ENCODE peak calls at places on chromosome 22, in four cellular contexts. D is foreskin fibroblast, Y is astrocyte of the spinal cord, Q is fibroblast of mammary gland. V is an unnamed sample.

GRCh38 chr22:26481694-26482093 is 1.9 kb downstream of the HPS4 start:
- DNase-seq in Y (no peak), Q (no peak), D (no peak), V (no peak)

GRCh38 chr22:32044913-32045312 is 1.9 kb downstream of the SLC5A1 start:
- DNase-seq in Q (peak), D (no peak), Y (no peak), V (peak)

GRCh38 chr22:33000342-33001280 is 57.6 kb downstream of the SYN3 start:
- DNase-seq in Y (peak), D (no peak), Q (peak), V (peak)

GRCh38 chr22:23128269-23129108 is 13.3 kb downstream of the RSPH14 start:
- DNase-seq in D (peak), Y (peak), Q (peak), V (peak)

GRCh38 chr22:41770715-41771452 is 29.6 kb upstream of the CCDC134 start:
- DNase-seq in Y (no peak), D (no peak), Q (no peak), V (no peak)

GRCh38 chr22:42033263-42034181 is 34.9 kb downstream of the WBP2NL start:
- DNase-seq in Q (no peak), D (no peak), Y (no peak), V (no peak)

GRCh38 chr22:31611065-31611760 is 50.8 kb downstream of the PISD start:
- DNase-seq in Q (no peak), Y (no peak), D (no peak), V (no peak)

GRCh38 chr22:29225422-29226090 is 19.9 kb downstream of the EMID1 start:
- DNase-seq in D (peak), Y (no peak), Q (peak), V (peak)

GRCh38 chr22:17057959-17058814 is 26.6 kb upstream of the IL17RA start:
- DNase-seq in Q (peak), D (peak), Y (peak), V (peak)

GRCh38 chr22:41951898-41952474 is at the start of gene SMIM45:
- DNase-seq in Y (no peak), D (no peak), Q (no peak), V (no peak)

GRCh38 chr22:26452236-26453016 is 23.4 kb downstream of the ASPHD2 start:
- DNase-seq in Y (no peak), D (no peak), Q (no peak), V (no peak)

GRCh38 chr22:25453557-25453956 is 110.9 kb upstream of the GRK3 start:
- DNase-seq in D (no peak), Y (no peak), Q (no peak), V (no peak)

GRCh38 chr22:22410121-22410520 is 98.4 kb downstream of the ZNF280B start:
- DNase-seq in Y (no peak), Q (peak), D (no peak), V (peak)

DNA sequence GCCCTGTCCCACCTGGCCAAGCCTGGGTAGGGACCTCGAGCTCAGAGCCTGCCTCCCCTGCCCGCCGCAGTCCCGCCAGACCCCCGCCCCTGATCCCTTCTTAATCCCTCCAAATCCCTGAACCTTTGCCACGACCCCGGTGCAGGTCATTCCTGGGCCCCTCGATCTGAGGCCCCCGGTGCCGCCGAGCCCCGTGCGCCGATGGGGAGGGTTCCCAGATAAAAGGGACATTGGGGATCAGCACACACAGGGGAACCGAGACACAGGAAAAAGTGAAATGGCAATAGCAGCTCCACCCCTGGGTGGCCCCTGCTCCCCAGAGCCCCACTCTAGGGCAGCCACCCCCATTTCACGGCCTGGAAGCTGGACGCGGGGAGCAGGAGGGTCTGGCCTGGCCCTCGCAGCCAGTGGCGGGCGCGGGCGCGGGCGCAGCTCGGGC is 1.3 kb upstream of the WNT7B start:
- DNase-seq in D (no peak), Q (no peak), Y (no peak), V (no peak)
- H3K4me3 ChIP-seq in D (no peak), Q (no peak), Y (no peak), V (no peak)

DNA sequence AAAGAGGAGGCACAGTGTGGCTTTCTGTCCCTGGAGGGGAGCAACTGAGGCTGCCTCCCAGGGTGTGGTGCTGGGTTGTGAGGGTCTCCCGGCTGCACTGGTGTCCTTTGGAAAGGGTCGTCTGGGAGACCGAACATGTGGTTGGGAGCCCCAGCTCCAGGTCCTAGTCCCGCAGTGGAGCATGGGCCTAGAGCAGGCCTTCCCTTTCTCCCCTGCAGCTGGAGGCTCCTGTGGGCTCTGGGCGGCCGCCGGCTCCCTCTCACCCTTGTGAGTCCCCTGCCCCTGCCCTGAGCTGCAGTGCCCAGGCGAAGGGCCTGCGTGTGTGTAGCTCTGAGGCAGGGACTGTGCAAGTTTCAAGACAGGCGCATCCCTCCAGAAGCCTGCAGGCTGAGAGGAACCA is 1492.7 kb downstream of the BRD1 start:
- DNase-seq in D (no peak), Q (no peak), Y (no peak), V (no peak)
- TF ChIP-seq CTCF in D (no peak), Q (no peak), Y (no peak), V (no peak)

GRCh38 chr22:20298110-20298802 is 21.6 kb downstream of the DGCR6L start:
- DNase-seq in D (no peak), Y (no peak), Q (no peak), V (no peak)
- H3K4me3 ChIP-seq in D (no peak), Y (no peak), Q (no peak), V (no peak)

GRCh38 chr22:39314251-39314971 is 5.0 kb downstream of the RPL3 start:
- DNase-seq in Q (no peak), Y (no peak), D (no peak), V (no peak)
- TF ChIP-seq CTCF in Q (no peak), Y (peak), D (no peak), V (peak)

GRCh38 chr22:36332623-36333331 is 55.0 kb downstream of the MYH9 start:
- DNase-seq in Q (peak), D (peak), Y (peak), V (peak)

GRCh38 chr22:36330655-36331305 is 57.0 kb downstream of the MYH9 start:
- DNase-seq in Y (peak), Q (peak), D (no peak), V (peak)

GRCh38 chr22:36330127-36330526 is 57.6 kb downstream of the MYH9 start:
- DNase-seq in Y (no peak), D (no peak), Q (no peak), V (no peak)

GRCh38 chr22:36331912-36332622 is 55.7 kb downstream of the MYH9 start:
- DNase-seq in Y (peak), Q (peak), D (peak), V (peak)

GRCh38 chr22:36331306-36331911 is 56.4 kb downstream of the MYH9 start:
- DNase-seq in D (peak), Y (peak), Q (peak), V (peak)
- H3K4me3 ChIP-seq in D (no peak), Y (no peak), Q (no peak), V (no peak)

GRCh38 chr22:50577697-50577986 is 585 bp downstream of the CPT1B start:
- DNase-seq in D (no peak), Q (no peak), Y (no peak), V (no peak)

GRCh38 chr22:50576806-50577696 is 1.2 kb downstream of the CPT1B start:
- DNase-seq in Y (no peak), D (no peak), Q (no peak), V (no peak)

GRCh38 chr22:50575426-50575941 is 2.7 kb downstream of the CPT1B start:
- DNase-seq in Q (no peak), Y (no peak), D (no peak), V (no peak)

GRCh38 chr22:50574383-50574755 is 3.9 kb downstream of the CPT1B start:
- DNase-seq in Q (no peak), Y (no peak), D (no peak), V (no peak)

GRCh38 chr22:50576070-50576469 is 2.2 kb downstream of the CPT1B start:
- DNase-seq in D (no peak), Q (peak), Y (peak), V (peak)
- TF ChIP-seq CTCF in D (peak), Q (peak), Y (peak), V (peak)

GRCh38 chr22:37562049-37562784 is 1.9 kb downstream of the CDC42EP1 start:
- DNase-seq in D (no peak), Y (no peak), Q (no peak), V (no peak)
- H3K4me3 ChIP-seq in D (peak), Y (peak), Q (peak), V (peak)

DNA sequence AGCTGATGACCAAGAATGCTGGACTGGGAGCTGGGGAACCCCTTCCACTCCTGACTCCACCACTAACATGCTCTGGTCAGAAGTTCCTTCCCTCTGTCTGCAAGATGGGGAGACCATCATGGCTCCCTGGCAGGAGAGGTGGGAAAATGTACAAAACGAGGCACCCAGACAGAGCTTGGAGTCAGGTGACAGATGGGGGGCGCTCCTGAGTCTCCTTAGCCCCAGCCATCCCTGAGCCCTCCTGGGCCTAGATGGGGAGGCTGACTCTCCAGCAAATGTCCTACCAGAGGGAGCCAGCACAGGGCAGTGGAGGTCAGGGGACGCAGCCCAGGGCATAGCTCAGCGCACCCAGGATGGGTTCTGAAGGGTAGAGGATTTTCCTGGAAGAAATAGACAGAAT is 20.0 kb downstream of the KCNJ4 start:
- DNase-seq in Q (no peak), Y (no peak), D (no peak), V (no peak)
- TF ChIP-seq CTCF in Q (no peak), Y (no peak), D (no peak), V (no peak)